ENCODE peak calls at places on chromosomes 6 and 20, in five cellular contexts. One of them, this sample, is unnamed.

GRCh38 chr6:15985354-15985995 is 143.4 kb upstream of the MYLIP start:
- DNase-seq in uterus: no peak
- DNase-seq in AG10803: no peak
- DNase-seq in brain microvascular endothelial cell: no peak
- DNase-seq in upper lobe of right lung: no peak
- DNase-seq in this sample: no peak

GRCh38 chr6:64258752-64259151 is 623.1 kb downstream of the PHF3 start:
- DNase-seq in uterus: no peak
- DNase-seq in AG10803: no peak
- DNase-seq in brain microvascular endothelial cell: no peak
- DNase-seq in upper lobe of right lung: no peak
- DNase-seq in this sample: no peak

GRCh38 chr20:50467618-50468373 is 42.4 kb upstream of the PTPN1 start:
- DNase-seq in uterus: peak; percentile 32
- DNase-seq in AG10803: peak; percentile 51
- DNase-seq in brain microvascular endothelial cell: peak; percentile 59
- DNase-seq in upper lobe of right lung: no peak
- DNase-seq in this sample: peak; percentile 55

GRCh38 chr6:158174514-158174913 is 6.4 kb downstream of the GTF2H5 start:
- DNase-seq in uterus: no peak
- DNase-seq in AG10803: peak; percentile 99
- DNase-seq in brain microvascular endothelial cell: peak; percentile 84
- DNase-seq in upper lobe of right lung: no peak
- DNase-seq in this sample: peak; percentile 94

GRCh38 chr6:130119211-130119610 is 100.8 kb downstream of the L3MBTL3 start:
- DNase-seq in uterus: no peak
- DNase-seq in AG10803: no peak
- DNase-seq in brain microvascular endothelial cell: no peak
- DNase-seq in upper lobe of right lung: no peak
- DNase-seq in this sample: no peak

GRCh38 chr6:89999154-89999553 is 104.9 kb downstream of the GJA10 start:
- DNase-seq in uterus: peak; percentile 28
- DNase-seq in AG10803: peak; percentile 27
- DNase-seq in brain microvascular endothelial cell: no peak
- DNase-seq in upper lobe of right lung: no peak
- DNase-seq in this sample: peak; percentile 80

GRCh38 chr6:108862479-108863191 is 14.4 kb downstream of the ARMC2 start:
- DNase-seq in uterus: no peak
- DNase-seq in AG10803: no peak
- DNase-seq in brain microvascular endothelial cell: no peak
- DNase-seq in upper lobe of right lung: peak; percentile 76
- DNase-seq in this sample: no peak

GRCh38 chr6:40732878-40733277 is 145.7 kb upstream of the LRFN2 start:
- DNase-seq in uterus: no peak
- DNase-seq in AG10803: no peak
- DNase-seq in brain microvascular endothelial cell: peak; percentile 37
- DNase-seq in upper lobe of right lung: no peak
- DNase-seq in this sample: no peak

GRCh38 chr6:159169193-159169555 is at the start of gene FNDC1:
- DNase-seq in uterus: peak; percentile 23
- DNase-seq in AG10803: peak; percentile 31
- DNase-seq in brain microvascular endothelial cell: no peak
- DNase-seq in upper lobe of right lung: peak; percentile 73
- DNase-seq in this sample: no peak

GRCh38 chr6:73803562-73804221 is 107.7 kb downstream of the CD109 start:
- DNase-seq in uterus: no peak
- DNase-seq in AG10803: peak; percentile 98
- DNase-seq in brain microvascular endothelial cell: peak; percentile 83
- DNase-seq in upper lobe of right lung: no peak
- DNase-seq in this sample: peak; percentile 95

GRCh38 chr6:6825986-6826901 is 237.7 kb downstream of the LY86 start:
- DNase-seq in uterus: no peak
- DNase-seq in AG10803: no peak
- DNase-seq in brain microvascular endothelial cell: no peak
- DNase-seq in upper lobe of right lung: peak; percentile 77
- DNase-seq in this sample: no peak

GRCh38 chr6:25942561-25943147 is 12.2 kb upstream of the SLC17A2 start:
- DNase-seq in uterus: no peak
- DNase-seq in AG10803: peak; percentile 57
- DNase-seq in brain microvascular endothelial cell: peak; percentile 24
- DNase-seq in upper lobe of right lung: no peak
- DNase-seq in this sample: peak; percentile 75

GRCh38 chr6:16950311-16950710 is 151.5 kb upstream of the STMND1 start:
- DNase-seq in uterus: no peak
- DNase-seq in AG10803: no peak
- DNase-seq in brain microvascular endothelial cell: no peak
- DNase-seq in upper lobe of right lung: no peak
- DNase-seq in this sample: no peak

GRCh38 chr20:39878809-39879208 is 810.2 kb downstream of the MAFB start:
- DNase-seq in uterus: no peak
- DNase-seq in AG10803: peak; percentile 21
- DNase-seq in brain microvascular endothelial cell: no peak
- DNase-seq in upper lobe of right lung: no peak
- DNase-seq in this sample: peak; percentile 56

GRCh38 chr20:2729251-2729713 is 36.7 kb downstream of the EBF4 start:
- DNase-seq in uterus: no peak
- DNase-seq in AG10803: no peak
- DNase-seq in brain microvascular endothelial cell: no peak
- DNase-seq in upper lobe of right lung: no peak
- DNase-seq in this sample: no peak

GRCh38 chr6:3290501-3291211 is 31.9 kb downstream of the PSMG4 start:
- DNase-seq in uterus: peak; percentile 5
- DNase-seq in AG10803: no peak
- DNase-seq in brain microvascular endothelial cell: no peak
- DNase-seq in upper lobe of right lung: no peak
- DNase-seq in this sample: no peak

GRCh38 chr6:35319346-35320030 is 21.9 kb downstream of the DEF6 start:
- DNase-seq in uterus: no peak
- DNase-seq in AG10803: no peak
- DNase-seq in brain microvascular endothelial cell: no peak
- DNase-seq in upper lobe of right lung: no peak
- DNase-seq in this sample: no peak

GRCh38 chr20:53028337-53029007 is 56.3 kb downstream of the TSHZ2 start:
- DNase-seq in uterus: no peak
- DNase-seq in AG10803: peak; percentile 48
- DNase-seq in brain microvascular endothelial cell: no peak
- DNase-seq in upper lobe of right lung: no peak
- DNase-seq in this sample: peak; percentile 74

GRCh38 chr6:138590796-138591709 is 91.8 kb upstream of the NHSL1 start:
- DNase-seq in uterus: peak; percentile 43
- DNase-seq in AG10803: peak; percentile 75
- DNase-seq in brain microvascular endothelial cell: peak; percentile 72
- DNase-seq in upper lobe of right lung: no peak
- DNase-seq in this sample: peak; percentile 85

GRCh38 chr6:115945306-115945705 is 115.4 kb downstream of the FRK start:
- DNase-seq in uterus: no peak
- DNase-seq in AG10803: no peak
- DNase-seq in brain microvascular endothelial cell: no peak
- DNase-seq in upper lobe of right lung: no peak
- DNase-seq in this sample: no peak

GRCh38 chr6:106608080-106608668 is 21.1 kb downstream of the RTN4IP1 start:
- DNase-seq in uterus: no peak
- DNase-seq in AG10803: peak; percentile 62
- DNase-seq in brain microvascular endothelial cell: peak; percentile 56
- DNase-seq in upper lobe of right lung: no peak
- DNase-seq in this sample: peak; percentile 74

GRCh38 chr6:10542135-10542689 is 21.1 kb downstream of the GCNT2 start:
- DNase-seq in uterus: no peak
- DNase-seq in AG10803: no peak
- DNase-seq in brain microvascular endothelial cell: no peak
- DNase-seq in upper lobe of right lung: no peak
- DNase-seq in this sample: no peak

GRCh38 chr20:32052792-32053362 is 835 bp downstream of the HCK start:
- DNase-seq in uterus: no peak
- DNase-seq in AG10803: no peak
- DNase-seq in brain microvascular endothelial cell: no peak
- DNase-seq in upper lobe of right lung: peak; percentile 88
- DNase-seq in this sample: no peak

GRCh38 chr20:32050324-32050723 is 1.7 kb upstream of the HCK start:
- DNase-seq in uterus: no peak
- DNase-seq in AG10803: no peak
- DNase-seq in brain microvascular endothelial cell: no peak
- DNase-seq in upper lobe of right lung: no peak
- DNase-seq in this sample: no peak

GRCh38 chr20:32050851-32051556 is 1.0 kb upstream of the HCK start:
- DNase-seq in uterus: no peak
- DNase-seq in AG10803: no peak
- DNase-seq in brain microvascular endothelial cell: no peak
- DNase-seq in upper lobe of right lung: peak; percentile 77
- DNase-seq in this sample: no peak

GRCh38 chr20:32052090-32052791 is at the start of gene HCK:
- DNase-seq in uterus: no peak
- DNase-seq in AG10803: no peak
- DNase-seq in brain microvascular endothelial cell: no peak
- DNase-seq in upper lobe of right lung: peak; percentile 78
- DNase-seq in this sample: no peak

GRCh38 chr20:32051720-32052089 is 337 bp upstream of the HCK start:
- DNase-seq in uterus: no peak
- DNase-seq in AG10803: no peak
- DNase-seq in brain microvascular endothelial cell: no peak
- DNase-seq in upper lobe of right lung: no peak
- DNase-seq in this sample: no peak
- H3K4me3 ChIP-seq in uterus: no peak overlapping the region
- H3K4me3 ChIP-seq in AG10803: no peak overlapping the region
- H3K4me3 ChIP-seq in brain microvascular endothelial cell: no peak overlapping the region
- H3K4me3 ChIP-seq in upper lobe of right lung: peak overlapping the region; percentile 46
- H3K4me3 ChIP-seq in this sample: no peak overlapping the region

GRCh38 chr6:71886184-71887005 is at the start of gene RIMS1:
- DNase-seq in uterus: no peak
- DNase-seq in AG10803: peak; percentile 33
- DNase-seq in brain microvascular endothelial cell: peak; percentile 3
- DNase-seq in upper lobe of right lung: peak; percentile 69
- DNase-seq in this sample: no peak
- TF ChIP-seq CTCF in uterus: no peak
- TF ChIP-seq CTCF in AG10803: no peak
- TF ChIP-seq CTCF in brain microvascular endothelial cell: peak; percentile 59
- TF ChIP-seq CTCF in upper lobe of right lung: peak; percentile 19
- TF ChIP-seq CTCF in this sample: no peak

DNA sequence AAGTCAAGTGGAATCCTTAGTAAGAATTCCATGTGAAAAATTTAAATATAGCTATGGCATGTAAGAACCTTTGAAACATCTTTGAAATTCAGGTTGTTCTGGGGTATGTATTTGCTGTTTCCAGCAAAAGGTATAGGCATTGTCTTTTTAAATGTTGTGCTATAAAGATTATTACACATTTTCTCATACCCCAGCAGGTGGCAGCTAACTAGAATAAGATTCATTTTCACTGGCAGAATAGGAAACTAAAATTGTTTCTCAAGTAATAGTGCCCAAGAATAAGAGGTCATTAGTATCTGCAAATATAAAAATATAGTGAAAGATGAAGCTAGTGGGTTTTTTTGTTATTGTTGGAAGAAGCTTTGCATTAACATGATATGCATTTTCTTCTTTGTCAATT is 1.8 kb downstream of the GRIK2 start:
- DNase-seq in uterus: no peak
- DNase-seq in AG10803: peak; percentile 14
- DNase-seq in brain microvascular endothelial cell: no peak
- DNase-seq in upper lobe of right lung: no peak
- DNase-seq in this sample: no peak
- H3K4me3 ChIP-seq in uterus: no peak overlapping the region
- H3K4me3 ChIP-seq in AG10803: peak overlapping the region; percentile 71
- H3K4me3 ChIP-seq in brain microvascular endothelial cell: no peak overlapping the region
- H3K4me3 ChIP-seq in upper lobe of right lung: no peak overlapping the region
- H3K4me3 ChIP-seq in this sample: no peak overlapping the region

GRCh38 chr20:3970016-3970415 is 45.3 kb downstream of the RNF24 start:
- DNase-seq in uterus: no peak
- DNase-seq in AG10803: no peak
- DNase-seq in brain microvascular endothelial cell: no peak
- DNase-seq in upper lobe of right lung: no peak
- DNase-seq in this sample: no peak
- TF ChIP-seq CTCF in uterus: no peak
- TF ChIP-seq CTCF in AG10803: no peak
- TF ChIP-seq CTCF in brain microvascular endothelial cell: no peak
- TF ChIP-seq CTCF in upper lobe of right lung: no peak
- TF ChIP-seq CTCF in this sample: no peak

GRCh38 chr6:43426928-43427405 is 374 bp upstream of the ABCC10 start:
- DNase-seq in uterus: no peak
- DNase-seq in AG10803: no peak
- DNase-seq in brain microvascular endothelial cell: no peak
- DNase-seq in upper lobe of right lung: no peak
- DNase-seq in this sample: no peak

GRCh38 chr6:43428112-43428570 is 800 bp downstream of the ABCC10 start:
- DNase-seq in uterus: no peak
- DNase-seq in AG10803: no peak
- DNase-seq in brain microvascular endothelial cell: no peak
- DNase-seq in upper lobe of right lung: peak; percentile 59
- DNase-seq in this sample: no peak

GRCh38 chr6:43427406-43428111 is at the start of gene ABCC10:
- DNase-seq in uterus: peak; percentile 94
- DNase-seq in AG10803: peak; percentile 92
- DNase-seq in brain microvascular endothelial cell: peak; percentile 94
- DNase-seq in upper lobe of right lung: peak; percentile 97
- DNase-seq in this sample: peak; percentile 98

GRCh38 chr6:43432009-43432945 is 4.9 kb downstream of the ABCC10 start:
- DNase-seq in uterus: no peak
- DNase-seq in AG10803: no peak
- DNase-seq in brain microvascular endothelial cell: no peak
- DNase-seq in upper lobe of right lung: no peak
- DNase-seq in this sample: no peak

GRCh38 chr6:43428874-43429273 is 1.5 kb downstream of the ABCC10 start:
- DNase-seq in uterus: no peak
- DNase-seq in AG10803: no peak
- DNase-seq in brain microvascular endothelial cell: no peak
- DNase-seq in upper lobe of right lung: no peak
- DNase-seq in this sample: peak; percentile 19
- H3K4me3 ChIP-seq in uterus: no peak overlapping the region
- H3K4me3 ChIP-seq in AG10803: peak overlapping the region; percentile 99
- H3K4me3 ChIP-seq in brain microvascular endothelial cell: peak overlapping the region; percentile 98
- H3K4me3 ChIP-seq in upper lobe of right lung: peak overlapping the region; percentile 95
- H3K4me3 ChIP-seq in this sample: peak overlapping the region; percentile 95